ENCODE peak calls at places on chromosomes 4 and X, in six cellular contexts. Q, H, T, R, S and G are unnamed samples.
A peak's percentile ranks its signal among the peaks of the same experiment; 100 is the strongest.

GRCh38 chr4:185265942-185266341 is 56.5 kb downstream of the SNX25 start:
- DNase-seq in H (no peak), S (no peak), T (no peak), R (peak; percentile 70), Q (peak; percentile 76), G (no peak)

GRCh38 chr4:146742416-146742815 is 103.7 kb downstream of the POU4F2 start:
- DNase-seq in Q (no peak), S (no peak), R (no peak), H (no peak), T (no peak), G (no peak)

GRCh38 chr4:100189820-100190642 is at the start of gene DDIT4L:
- DNase-seq in R (peak; percentile 35), Q (peak; percentile 33), T (peak; percentile 58), H (peak; percentile 3), S (no peak), G (peak; percentile 37)

GRCh38 chr4:76748649-76749048 is 149.3 kb downstream of the SOWAHB start:
- DNase-seq in T (no peak), Q (peak; percentile 70), S (no peak), R (no peak), H (no peak), G (no peak)

GRCh38 chrX:46649421-46650260 is 76.1 kb downstream of the CHST7 start:
- DNase-seq in Q (peak; percentile 76), H (no peak), R (no peak), T (peak; percentile 63), S (no peak), G (peak; percentile 27)

GRCh38 chrX:107628662-107629532 is 587 bp downstream of the PRPS1 start:
- DNase-seq in T (peak; percentile 30), R (no peak), S (peak; percentile 20), Q (peak; percentile 23), H (peak; percentile 13), G (peak; percentile 53)

GRCh38 chrX:38561951-38562719 is 793 bp downstream of the TSPAN7 start:
- DNase-seq in T (peak; percentile 47), Q (no peak), R (no peak), H (no peak), S (no peak), G (peak; percentile 19)

GRCh38 chrX:1215123-1215823 is 2.8 kb upstream of the CRLF2 start:
- DNase-seq in R (no peak), S (no peak), T (no peak), H (no peak), Q (no peak), G (no peak)

GRCh38 chr4:76740192-76740591 is 157.8 kb downstream of the SOWAHB start:
- DNase-seq in T (no peak), Q (no peak), S (no peak), R (no peak), H (no peak), G (no peak)

GRCh38 chrX:85004255-85004654 is 578 bp downstream of the APOOL start:
- DNase-seq in S (no peak), H (no peak), Q (peak; percentile 15), R (no peak), T (no peak), G (peak; percentile 14)

GRCh38 chr4:3299538-3300197 is 6.8 kb downstream of the RGS12 start:
- DNase-seq in H (no peak), T (no peak), R (no peak), S (no peak), Q (no peak), G (peak; percentile 37)

GRCh38 chrX:47172971-47173792 is 20.4 kb upstream of the UBA1 start:
- DNase-seq in Q (no peak), S (no peak), H (no peak), T (no peak), R (no peak), G (no peak)

GRCh38 chr4:125732682-125733081 is 417.9 kb downstream of the FAT4 start:
- DNase-seq in S (no peak), R (no peak), T (no peak), Q (no peak), H (no peak), G (no peak)

GRCh38 chr4:169024762-169025161 is 14.7 kb upstream of the CBR4 start:
- DNase-seq in H (no peak), S (no peak), T (no peak), Q (peak; percentile 77), R (peak; percentile 25), G (no peak)

GRCh38 chrX:38804481-38805293 is 3.4 kb downstream of the MID1IP1 start:
- DNase-seq in Q (peak; percentile 17), H (peak; percentile 2), S (no peak), R (no peak), T (peak; percentile 47), G (no peak)

GRCh38 chr4:128660361-128660964 is 149.0 kb upstream of the JADE1 start:
- DNase-seq in Q (peak; percentile 74), S (no peak), H (no peak), T (no peak), R (peak; percentile 62), G (peak; percentile 52)

GRCh38 chr4:183139058-183139740 is 40.1 kb downstream of the WWC2 start:
- DNase-seq in H (no peak), S (no peak), T (no peak), Q (no peak), R (no peak), G (no peak)

GRCh38 chr4:168886361-168886760 is 123.7 kb downstream of the CBR4 start:
- DNase-seq in H (no peak), T (no peak), S (no peak), Q (peak; percentile 63), R (peak; percentile 54), G (no peak)

GRCh38 chr4:121900132-121900983 is 30.1 kb upstream of the BBS7 start:
- DNase-seq in Q (peak; percentile 77), H (peak; percentile 8), T (peak; percentile 22), R (peak; percentile 34), S (no peak), G (peak; percentile 63)

GRCh38 chr4:42398448-42399355 is 1.4 kb downstream of the SHISA3 start:
- DNase-seq in R (no peak), T (no peak), S (no peak), Q (no peak), H (no peak), G (no peak)

GRCh38 chr4:184924516-184924915 is 93.8 kb upstream of the HELT start:
- DNase-seq in H (no peak), T (no peak), R (no peak), S (no peak), Q (no peak), G (no peak)

GRCh38 chr4:2284934-2285664 is 23.2 kb upstream of the MXD4 start:
- DNase-seq in S (no peak), T (no peak), R (peak; percentile 64), Q (peak; percentile 41), H (no peak), G (no peak)

GRCh38 chrX:16807976-16808542 is 21.8 kb downstream of the TXLNG start:
- DNase-seq in R (peak; percentile 46), T (no peak), H (no peak), S (no peak), Q (peak; percentile 65), G (peak; percentile 20)

GRCh38 chr4:55768291-55768690 is 51.3 kb upstream of the EXOC1L start:
- DNase-seq in S (no peak), Q (peak; percentile 95), R (peak; percentile 44), H (no peak), T (no peak), G (no peak)

GRCh38 chr4:133464311-133464710 is 315.2 kb downstream of the PCDH10 start:
- DNase-seq in H (no peak), R (no peak), T (no peak), S (no peak), Q (peak; percentile 34), G (no peak)

GRCh38 chr4:10526431-10527222 is 69.4 kb upstream of the ZNF518B start:
- DNase-seq in H (no peak), S (no peak), T (no peak), Q (no peak), R (no peak), G (no peak)

GRCh38 chrX:10492250-10492649 is 128.1 kb downstream of the MID1 start:
- DNase-seq in Q (no peak), H (no peak), S (no peak), T (no peak), R (no peak), G (no peak)

GRCh38 chr4:148258526-148258925 is 183.7 kb downstream of the NR3C2 start:
- DNase-seq in T (no peak), R (no peak), Q (no peak), S (no peak), H (no peak), G (no peak)

GRCh38 chrX:8848921-8849320 is 47.7 kb upstream of the FAM9A start:
- DNase-seq in T (no peak), Q (peak; percentile 36), S (no peak), H (no peak), R (no peak), G (no peak)

GRCh38 chrX:110139172-110139571 is 136.3 kb downstream of the TMEM164 start:
- DNase-seq in R (no peak), Q (no peak), T (no peak), S (no peak), H (no peak), G (no peak)

GRCh38 chrX:23403849-23404248 is 69.2 kb downstream of the PTCHD1 start:
- DNase-seq in T (no peak), S (no peak), Q (peak; percentile 5), R (no peak), H (no peak), G (no peak)

GRCh38 chr4:20391224-20391623 is 139.5 kb downstream of the SLIT2 start:
- DNase-seq in H (no peak), R (peak; percentile 22), Q (peak; percentile 74), T (no peak), S (no peak), G (no peak)

GRCh38 chr4:108272566-108272965 is 103.8 kb upstream of the LEF1 start:
- DNase-seq in Q (peak; percentile 72), T (no peak), S (no peak), R (peak; percentile 7), H (no peak), G (no peak)

GRCh38 chr4:140344111-140344510 is 29.3 kb upstream of the SCOC start:
- DNase-seq in S (no peak), T (no peak), R (no peak), Q (peak; percentile 34), H (no peak), G (no peak)

GRCh38 chr4:2250764-2251072 is 8.8 kb upstream of the HAUS3 start:
- DNase-seq in S (no peak), T (no peak), Q (no peak), R (no peak), H (no peak), G (no peak)

GRCh38 chrX:39753296-39753996 is 344.3 kb downstream of the BCOR start:
- DNase-seq in H (no peak), T (no peak), Q (peak; percentile 57), S (no peak), R (no peak), G (peak; percentile 25)

GRCh38 chr4:18722748-18723191 is 701.2 kb upstream of the LCORL start:
- DNase-seq in T (no peak), S (no peak), H (no peak), R (no peak), Q (peak; percentile 3), G (no peak)

GRCh38 chr4:142615324-142615665 is 230.8 kb downstream of the INPP4B start:
- DNase-seq in H (no peak), R (peak; percentile 74), S (no peak), Q (peak; percentile 53), T (no peak), G (no peak)